ENCODE peak calls at places on chromosomes 11 and 22, in ten cellular contexts. One of them, this sample, is unnamed.

GRCh38 chr11:78921517-78921916 is 346.9 kb upstream of the NARS2 start:
- DNase-seq in upper lobe of right lung: no peak
- DNase-seq in psoas muscle: no peak
- DNase-seq in GM23248: no peak
- DNase-seq in GM13977: no peak
- DNase-seq in endothelial cell: no peak
- DNase-seq in hippocampal formation: no peak
- DNase-seq in A172: no peak
- DNase-seq in heart left ventricle: no peak
- DNase-seq in foreskin fibroblast: no peak
- DNase-seq in this sample: peak

GRCh38 chr11:12052676-12053605 is 44.5 kb upstream of the DKK3 start:
- DNase-seq in GM23248: no peak
- DNase-seq in hippocampal formation: no peak
- DNase-seq in GM13977: peak
- DNase-seq in endothelial cell: no peak
- DNase-seq in psoas muscle: no peak
- DNase-seq in upper lobe of right lung: no peak
- DNase-seq in heart left ventricle: no peak
- DNase-seq in A172: no peak
- DNase-seq in foreskin fibroblast: no peak
- DNase-seq in this sample: peak

GRCh38 chr11:94563176-94563847 is 3.9 kb upstream of the PIWIL4 start:
- DNase-seq in GM13977: no peak
- DNase-seq in GM23248: peak
- DNase-seq in hippocampal formation: no peak
- DNase-seq in foreskin fibroblast: no peak
- DNase-seq in upper lobe of right lung: no peak
- DNase-seq in heart left ventricle: no peak
- DNase-seq in psoas muscle: no peak
- DNase-seq in endothelial cell: no peak
- DNase-seq in A172: peak
- DNase-seq in this sample: no peak

GRCh38 chr11:103659138-103659734 is 377.2 kb upstream of the DDI1 start:
- DNase-seq in A172: peak
- DNase-seq in GM13977: no peak
- DNase-seq in psoas muscle: no peak
- DNase-seq in endothelial cell: peak
- DNase-seq in upper lobe of right lung: no peak
- DNase-seq in foreskin fibroblast: no peak
- DNase-seq in GM23248: peak
- DNase-seq in heart left ventricle: no peak
- DNase-seq in hippocampal formation: no peak
- DNase-seq in this sample: peak

GRCh38 chr11:86743223-86744118 is 56.9 kb upstream of the PRSS23 start:
- DNase-seq in GM23248: peak
- DNase-seq in heart left ventricle: no peak
- DNase-seq in psoas muscle: peak
- DNase-seq in upper lobe of right lung: no peak
- DNase-seq in hippocampal formation: no peak
- DNase-seq in foreskin fibroblast: peak
- DNase-seq in A172: peak
- DNase-seq in GM13977: no peak
- DNase-seq in endothelial cell: no peak
- DNase-seq in this sample: peak

GRCh38 chr11:122439911-122440782 is 215.4 kb upstream of the UBASH3B start:
- DNase-seq in endothelial cell: peak
- DNase-seq in heart left ventricle: no peak
- DNase-seq in psoas muscle: peak
- DNase-seq in upper lobe of right lung: no peak
- DNase-seq in hippocampal formation: no peak
- DNase-seq in A172: no peak
- DNase-seq in GM13977: no peak
- DNase-seq in foreskin fibroblast: peak
- DNase-seq in GM23248: peak
- DNase-seq in this sample: no peak

GRCh38 chr22:24153353-24153752 is 27.9 kb upstream of the SUSD2 start:
- DNase-seq in GM23248: peak
- DNase-seq in heart left ventricle: no peak
- DNase-seq in foreskin fibroblast: no peak
- DNase-seq in hippocampal formation: no peak
- DNase-seq in psoas muscle: no peak
- DNase-seq in GM13977: no peak
- DNase-seq in A172: peak
- DNase-seq in endothelial cell: no peak
- DNase-seq in upper lobe of right lung: no peak
- DNase-seq in this sample: no peak

GRCh38 chr11:2482199-2482598 is 37.4 kb downstream of the KCNQ1 start:
- DNase-seq in foreskin fibroblast: no peak
- DNase-seq in GM13977: peak
- DNase-seq in upper lobe of right lung: no peak
- DNase-seq in endothelial cell: no peak
- DNase-seq in A172: no peak
- DNase-seq in hippocampal formation: no peak
- DNase-seq in psoas muscle: no peak
- DNase-seq in GM23248: no peak
- DNase-seq in heart left ventricle: no peak
- DNase-seq in this sample: no peak

GRCh38 chr11:21567628-21568290 is 625.1 kb upstream of the ANO5 start:
- DNase-seq in endothelial cell: no peak
- DNase-seq in upper lobe of right lung: no peak
- DNase-seq in heart left ventricle: no peak
- DNase-seq in A172: no peak
- DNase-seq in GM13977: no peak
- DNase-seq in GM23248: no peak
- DNase-seq in hippocampal formation: no peak
- DNase-seq in psoas muscle: no peak
- DNase-seq in foreskin fibroblast: no peak
- DNase-seq in this sample: no peak

GRCh38 chr11:17402486-17402885 is 14.0 kb upstream of the KCNJ11 start:
- DNase-seq in upper lobe of right lung: no peak
- DNase-seq in heart left ventricle: peak
- DNase-seq in foreskin fibroblast: no peak
- DNase-seq in psoas muscle: no peak
- DNase-seq in GM23248: no peak
- DNase-seq in A172: no peak
- DNase-seq in GM13977: no peak
- DNase-seq in endothelial cell: no peak
- DNase-seq in hippocampal formation: no peak
- DNase-seq in this sample: no peak

GRCh38 chr11:89015614-89016013 is 50.2 kb downstream of the GRM5 start:
- DNase-seq in endothelial cell: no peak
- DNase-seq in upper lobe of right lung: no peak
- DNase-seq in heart left ventricle: no peak
- DNase-seq in GM23248: no peak
- DNase-seq in hippocampal formation: no peak
- DNase-seq in foreskin fibroblast: no peak
- DNase-seq in psoas muscle: no peak
- DNase-seq in A172: no peak
- DNase-seq in GM13977: no peak
- DNase-seq in this sample: no peak

GRCh38 chr11:134945993-134946392 is 534.0 kb upstream of the B3GAT1 start:
- DNase-seq in psoas muscle: no peak
- DNase-seq in hippocampal formation: no peak
- DNase-seq in endothelial cell: no peak
- DNase-seq in heart left ventricle: no peak
- DNase-seq in upper lobe of right lung: no peak
- DNase-seq in A172: no peak
- DNase-seq in GM23248: no peak
- DNase-seq in foreskin fibroblast: no peak
- DNase-seq in GM13977: no peak
- DNase-seq in this sample: no peak

GRCh38 chr22:19877626-19878339 is 23.1 kb upstream of the GNB1L start:
- DNase-seq in psoas muscle: no peak
- DNase-seq in GM23248: no peak
- DNase-seq in hippocampal formation: no peak
- DNase-seq in foreskin fibroblast: peak
- DNase-seq in endothelial cell: no peak
- DNase-seq in A172: no peak
- DNase-seq in GM13977: no peak
- DNase-seq in heart left ventricle: peak
- DNase-seq in upper lobe of right lung: peak
- DNase-seq in this sample: no peak

GRCh38 chr11:56876621-56877312 is 111.9 kb upstream of the OR5AK2 start:
- DNase-seq in heart left ventricle: no peak
- DNase-seq in psoas muscle: no peak
- DNase-seq in GM23248: peak
- DNase-seq in hippocampal formation: no peak
- DNase-seq in GM13977: no peak
- DNase-seq in endothelial cell: no peak
- DNase-seq in A172: peak
- DNase-seq in upper lobe of right lung: no peak
- DNase-seq in foreskin fibroblast: no peak
- DNase-seq in this sample: no peak

GRCh38 chr11:75492181-75492820 is 33.4 kb downstream of the GDPD5 start:
- DNase-seq in A172: peak
- DNase-seq in psoas muscle: no peak
- DNase-seq in endothelial cell: peak
- DNase-seq in hippocampal formation: no peak
- DNase-seq in GM13977: peak
- DNase-seq in GM23248: no peak
- DNase-seq in upper lobe of right lung: no peak
- DNase-seq in heart left ventricle: no peak
- DNase-seq in foreskin fibroblast: no peak
- DNase-seq in this sample: peak

GRCh38 chr11:11987503-11988022 is 20.9 kb downstream of the DKK3 start:
- DNase-seq in endothelial cell: no peak
- DNase-seq in upper lobe of right lung: no peak
- DNase-seq in psoas muscle: no peak
- DNase-seq in hippocampal formation: no peak
- DNase-seq in GM23248: peak
- DNase-seq in GM13977: no peak
- DNase-seq in heart left ventricle: no peak
- DNase-seq in A172: peak
- DNase-seq in foreskin fibroblast: peak
- DNase-seq in this sample: peak

GRCh38 chr22:41979423-41980250 is 10.4 kb downstream of the SEPTIN3 start:
- DNase-seq in foreskin fibroblast: no peak
- DNase-seq in A172: no peak
- DNase-seq in endothelial cell: no peak
- DNase-seq in hippocampal formation: no peak
- DNase-seq in upper lobe of right lung: no peak
- DNase-seq in heart left ventricle: no peak
- DNase-seq in GM13977: no peak
- DNase-seq in GM23248: no peak
- DNase-seq in psoas muscle: no peak
- DNase-seq in this sample: no peak

GRCh38 chr11:130122141-130122575 is 37.4 kb upstream of the ST14 start:
- DNase-seq in foreskin fibroblast: no peak
- DNase-seq in endothelial cell: no peak
- DNase-seq in heart left ventricle: no peak
- DNase-seq in A172: no peak
- DNase-seq in psoas muscle: no peak
- DNase-seq in hippocampal formation: no peak
- DNase-seq in upper lobe of right lung: no peak
- DNase-seq in GM23248: no peak
- DNase-seq in GM13977: no peak
- DNase-seq in this sample: no peak

GRCh38 chr11:76652989-76653673 is 17.4 kb downstream of the LRRC32 start:
- DNase-seq in GM23248: no peak
- DNase-seq in psoas muscle: no peak
- DNase-seq in upper lobe of right lung: no peak
- DNase-seq in A172: no peak
- DNase-seq in foreskin fibroblast: no peak
- DNase-seq in endothelial cell: no peak
- DNase-seq in heart left ventricle: no peak
- DNase-seq in GM13977: no peak
- DNase-seq in hippocampal formation: no peak
- DNase-seq in this sample: no peak

GRCh38 chr22:43313497-43314474 is 29.4 kb downstream of the SCUBE1 start:
- DNase-seq in foreskin fibroblast: no peak
- DNase-seq in GM23248: no peak
- DNase-seq in upper lobe of right lung: no peak
- DNase-seq in hippocampal formation: no peak
- DNase-seq in A172: no peak
- DNase-seq in heart left ventricle: no peak
- DNase-seq in psoas muscle: peak
- DNase-seq in GM13977: no peak
- DNase-seq in endothelial cell: no peak
- DNase-seq in this sample: no peak

GRCh38 chr11:64132388-64132771 is 33.5 kb downstream of the MACROD1 start:
- DNase-seq in hippocampal formation: no peak
- DNase-seq in endothelial cell: no peak
- DNase-seq in A172: no peak
- DNase-seq in heart left ventricle: no peak
- DNase-seq in psoas muscle: no peak
- DNase-seq in GM13977: no peak
- DNase-seq in foreskin fibroblast: no peak
- DNase-seq in upper lobe of right lung: no peak
- DNase-seq in GM23248: no peak
- DNase-seq in this sample: no peak

GRCh38 chr11:282630-283360 is 4.6 kb downstream of the NLRP6 start:
- DNase-seq in A172: no peak
- DNase-seq in endothelial cell: no peak
- DNase-seq in upper lobe of right lung: no peak
- DNase-seq in psoas muscle: no peak
- DNase-seq in foreskin fibroblast: no peak
- DNase-seq in GM23248: no peak
- DNase-seq in heart left ventricle: peak
- DNase-seq in hippocampal formation: no peak
- DNase-seq in GM13977: no peak
- DNase-seq in this sample: no peak

GRCh38 chr22:35835267-35835997 is 117.8 kb downstream of the APOL5 start:
- DNase-seq in A172: peak
- DNase-seq in foreskin fibroblast: peak
- DNase-seq in GM23248: peak
- DNase-seq in endothelial cell: no peak
- DNase-seq in hippocampal formation: no peak
- DNase-seq in psoas muscle: no peak
- DNase-seq in GM13977: no peak
- DNase-seq in upper lobe of right lung: no peak
- DNase-seq in heart left ventricle: no peak
- DNase-seq in this sample: no peak

GRCh38 chr11:119166368-119167076 is 2.0 kb upstream of the NLRX1 start:
- DNase-seq in endothelial cell: no peak
- DNase-seq in heart left ventricle: peak
- DNase-seq in A172: peak
- DNase-seq in GM13977: no peak
- DNase-seq in hippocampal formation: no peak
- DNase-seq in foreskin fibroblast: peak
- DNase-seq in GM23248: peak
- DNase-seq in psoas muscle: no peak
- DNase-seq in upper lobe of right lung: no peak
- DNase-seq in this sample: no peak

GRCh38 chr11:57424802-57425564 is 1.9 kb downstream of the SLC43A3 start:
- DNase-seq in GM23248: peak
- DNase-seq in heart left ventricle: peak
- DNase-seq in endothelial cell: no peak
- DNase-seq in psoas muscle: peak
- DNase-seq in upper lobe of right lung: peak
- DNase-seq in hippocampal formation: peak
- DNase-seq in A172: peak
- DNase-seq in foreskin fibroblast: peak
- DNase-seq in GM13977: peak
- DNase-seq in this sample: peak

GRCh38 chr11:15104166-15104565 is 10.6 kb upstream of the INSC start:
- DNase-seq in GM13977: no peak
- DNase-seq in foreskin fibroblast: no peak
- DNase-seq in A172: no peak
- DNase-seq in upper lobe of right lung: no peak
- DNase-seq in heart left ventricle: no peak
- DNase-seq in GM23248: peak
- DNase-seq in hippocampal formation: no peak
- DNase-seq in psoas muscle: no peak
- DNase-seq in endothelial cell: no peak
- DNase-seq in this sample: no peak

GRCh38 chr11:10318527-10318802 is 13.6 kb downstream of the ADM start:
- DNase-seq in GM13977: no peak
- DNase-seq in GM23248: no peak
- DNase-seq in foreskin fibroblast: no peak
- DNase-seq in psoas muscle: peak
- DNase-seq in A172: no peak
- DNase-seq in endothelial cell: no peak
- DNase-seq in heart left ventricle: no peak
- DNase-seq in hippocampal formation: no peak
- DNase-seq in upper lobe of right lung: no peak
- DNase-seq in this sample: no peak

GRCh38 chr22:25482091-25482760 is 82.2 kb upstream of the GRK3 start:
- DNase-seq in hippocampal formation: no peak
- DNase-seq in upper lobe of right lung: no peak
- DNase-seq in A172: no peak
- DNase-seq in heart left ventricle: no peak
- DNase-seq in endothelial cell: no peak
- DNase-seq in foreskin fibroblast: no peak
- DNase-seq in psoas muscle: no peak
- DNase-seq in GM13977: no peak
- DNase-seq in GM23248: no peak
- DNase-seq in this sample: peak

This sample was measured in NCI-H82.